ENCODE peak calls at places on chromosomes 6 and 20, in seven cellular contexts. Y is bronchial epithelial cell, D is AG04450, P is HFFc6, I is A549, N is neural progenitor cell, C is WTC11. V is an unnamed sample.

GRCh38 chr20:31617432-31618104 is 12.5 kb downstream of the ID1 start:
- DNase-seq in I (no peak), D (no peak), Y (no peak), P (no peak), N (no peak), C (no peak), V (no peak)

GRCh38 chr20:22984611-22985010 is 50.5 kb upstream of the SSTR4 start:
- DNase-seq in P (no peak), N (no peak), C (no peak), D (no peak), Y (no peak), I (no peak), V (no peak)

GRCh38 chr20:12941025-12941424 is 67.7 kb upstream of the SPTLC3 start:
- DNase-seq in N (no peak), P (no peak), I (no peak), Y (peak; percentile 89), C (no peak), D (no peak), V (no peak)

GRCh38 chr6:144647971-144648651 is 363.0 kb downstream of the UTRN start:
- DNase-seq in P (no peak), D (no peak), I (no peak), C (no peak), Y (no peak), N (no peak), V (no peak)

GRCh38 chr6:128368213-128369000 is 152.0 kb downstream of the PTPRK start:
- DNase-seq in N (no peak), D (no peak), I (no peak), Y (no peak), C (no peak), P (peak; percentile 55), V (no peak)

GRCh38 chr20:38369387-38369786 is 23.1 kb downstream of the LBP start:
- DNase-seq in N (peak; percentile 21), I (no peak), Y (peak; percentile 17), D (no peak), P (no peak), C (no peak), V (no peak)

GRCh38 chr6:68728124-68728523 is 93.0 kb downstream of the ADGRB3 start:
- DNase-seq in D (no peak), N (no peak), P (no peak), C (no peak), I (no peak), Y (peak; percentile 8), V (no peak)

GRCh38 chr6:43401730-43402129 is 25.6 kb upstream of the ABCC10 start:
- DNase-seq in I (no peak), P (no peak), D (no peak), N (no peak), Y (no peak), C (no peak), V (no peak)

GRCh38 chr6:39543950-39544349 is 181.3 kb downstream of the KIF6 start:
- DNase-seq in N (no peak), Y (no peak), C (no peak), P (no peak), D (no peak), I (no peak), V (no peak)

GRCh38 chr6:159929819-159930218 is 39.0 kb downstream of the MAS1 start:
- DNase-seq in D (no peak), C (no peak), I (no peak), N (no peak), Y (peak; percentile 8), P (no peak), V (no peak)

GRCh38 chr6:11172501-11173337 is 59.7 kb downstream of the NEDD9 start:
- DNase-seq in Y (peak; percentile 58), P (no peak), C (peak; percentile 84), D (no peak), N (peak; percentile 82), I (no peak), V (peak; percentile 57)

GRCh38 chr6:11971154-11971553 is 41.0 kb upstream of the HIVEP1 start:
- DNase-seq in P (peak; percentile 90), C (no peak), N (no peak), I (no peak), Y (no peak), D (peak; percentile 71), V (no peak)

GRCh38 chr6:144006731-144007454 is 1.2 kb downstream of the PLAGL1 start:
- DNase-seq in D (no peak), I (peak; percentile 11), N (peak; percentile 24), C (peak; percentile 13), P (peak; percentile 46), Y (peak; percentile 71), V (no peak)

GRCh38 chr20:63933646-63934045 is 22.6 kb downstream of the UCKL1 start:
- DNase-seq in P (no peak), Y (no peak), I (no peak), D (no peak), N (no peak), C (no peak), V (no peak)

GRCh38 chr20:63935447-63935846 is 20.8 kb downstream of the UCKL1 start:
- DNase-seq in I (no peak), D (no peak), N (no peak), P (no peak), C (no peak), Y (no peak), V (no peak)

GRCh38 chr20:63931735-63932134 is 24.5 kb downstream of the UCKL1 start:
- DNase-seq in P (no peak), Y (no peak), D (no peak), C (no peak), N (no peak), I (no peak), V (no peak)

GRCh38 chr20:63932606-63933160 is 23.5 kb downstream of the UCKL1 start:
- DNase-seq in P (no peak), C (no peak), I (no peak), D (no peak), Y (no peak), N (no peak), V (no peak)

GRCh38 chr20:63934271-63935068 is 21.7 kb downstream of the UCKL1 start:
- DNase-seq in I (no peak), N (peak; percentile 64), C (peak; percentile 70), Y (no peak), P (no peak), D (no peak), V (no peak)
- TF ChIP-seq CTCF in I (peak; percentile 3), N (peak; percentile 64), C (peak; percentile 38), Y (peak; percentile 42), P (peak; percentile 57), D (peak; percentile 41), V (peak; percentile 48)

GRCh38 chr6:101597711-101598110 is 204.2 kb downstream of the GRIK2 start:
- DNase-seq in P (peak; percentile 66), C (no peak), N (peak; percentile 11), D (peak; percentile 70), Y (peak; percentile 26), I (no peak), V (no peak)

DNA sequence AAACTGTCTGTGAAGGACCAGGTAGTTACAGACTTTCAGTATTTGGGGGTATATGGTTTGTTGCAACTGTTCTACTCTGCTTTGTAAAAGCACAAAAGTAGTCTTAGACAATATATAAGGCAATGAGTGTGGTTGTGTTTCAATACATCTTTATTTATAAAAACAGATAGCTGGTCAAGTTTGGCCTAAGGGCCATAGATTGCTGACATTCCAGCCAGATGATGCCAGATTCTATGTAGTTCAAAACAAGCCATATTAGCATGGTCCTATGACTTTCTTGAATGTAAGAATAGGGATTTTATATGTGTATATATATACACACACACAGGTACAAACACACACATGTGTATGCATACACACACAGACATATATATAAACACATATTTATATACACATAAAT is 201.8 kb downstream of the GRIK2 start:
- DNase-seq in Y (no peak), D (no peak), P (peak; percentile 23), I (no peak), C (no peak), N (no peak), V (no peak)
- TF ChIP-seq CTCF in Y (no peak), D (no peak), P (no peak), I (no peak), C (no peak), N (no peak), V (no peak)

GRCh38 chr20:25316506-25317190 is 68.8 kb downstream of the PYGB start:
- DNase-seq in C (peak; percentile 3), D (no peak), I (no peak), N (no peak), Y (no peak), P (no peak), V (no peak)

GRCh38 chr20:25313608-25314007 is 65.7 kb downstream of the PYGB start:
- DNase-seq in Y (no peak), D (no peak), I (no peak), C (no peak), N (no peak), P (no peak), V (no peak)

GRCh38 chr20:25315418-25316210 is 67.7 kb downstream of the PYGB start:
- DNase-seq in N (no peak), D (no peak), C (peak; percentile 6), P (peak; percentile 64), I (no peak), Y (no peak), V (no peak)

GRCh38 chr20:25317351-25318075 is 69.6 kb downstream of the PYGB start:
- DNase-seq in N (no peak), P (no peak), I (no peak), C (peak; percentile 5), D (no peak), Y (no peak), V (no peak)

DNA sequence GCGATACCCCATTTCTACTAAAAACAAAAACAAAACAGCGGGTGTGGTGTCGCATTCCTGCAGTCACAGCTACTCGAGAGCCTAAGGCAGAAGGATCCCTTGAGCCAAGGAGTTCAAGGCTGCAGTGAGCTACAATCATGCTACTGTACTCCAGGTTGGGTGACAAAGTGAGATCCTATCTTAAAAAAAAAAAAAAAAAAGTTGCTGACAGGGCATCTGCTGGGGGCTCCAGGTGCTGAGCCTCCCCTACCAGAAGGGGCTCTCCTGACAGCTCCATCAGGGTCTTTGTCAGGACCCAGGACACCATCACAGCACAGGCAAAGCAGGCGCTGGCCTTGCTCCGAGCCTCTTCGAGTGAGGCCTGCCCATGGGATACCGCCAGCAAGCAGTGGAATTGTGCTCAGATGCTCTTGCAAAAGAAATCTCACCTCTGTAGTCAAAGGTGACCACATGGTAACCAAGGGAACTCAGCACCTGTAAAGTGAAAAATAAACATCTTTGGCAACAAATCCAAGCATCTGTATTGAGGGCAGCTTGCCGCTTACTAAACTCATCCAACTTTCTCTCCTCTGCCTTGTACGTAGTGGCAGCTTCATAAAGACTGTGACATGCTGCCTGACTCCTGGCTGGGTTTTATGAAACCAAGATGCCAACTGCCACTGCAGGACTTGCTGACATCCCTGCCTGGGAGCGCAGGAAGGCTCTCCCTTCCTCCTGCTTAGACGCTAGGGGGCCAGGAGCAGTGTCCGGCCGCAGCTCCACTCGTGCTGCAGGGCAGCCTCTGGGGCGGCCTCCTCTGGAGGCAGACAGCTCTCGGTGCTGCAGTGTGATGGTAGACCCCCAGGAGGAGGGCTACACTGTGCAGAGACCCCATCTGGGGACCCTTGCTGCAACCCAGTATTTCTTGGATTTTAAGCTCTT is 66.9 kb downstream of the PYGB start:
- DNase-seq in P (no peak), I (no peak), D (no peak), N (peak; percentile 22), C (peak; percentile 25), Y (no peak), V (no peak)
- TF ChIP-seq CTCF in P (no peak), I (peak; percentile 41), D (no peak), N (peak; percentile 17), C (no peak), Y (no peak), V (no peak)

DNA sequence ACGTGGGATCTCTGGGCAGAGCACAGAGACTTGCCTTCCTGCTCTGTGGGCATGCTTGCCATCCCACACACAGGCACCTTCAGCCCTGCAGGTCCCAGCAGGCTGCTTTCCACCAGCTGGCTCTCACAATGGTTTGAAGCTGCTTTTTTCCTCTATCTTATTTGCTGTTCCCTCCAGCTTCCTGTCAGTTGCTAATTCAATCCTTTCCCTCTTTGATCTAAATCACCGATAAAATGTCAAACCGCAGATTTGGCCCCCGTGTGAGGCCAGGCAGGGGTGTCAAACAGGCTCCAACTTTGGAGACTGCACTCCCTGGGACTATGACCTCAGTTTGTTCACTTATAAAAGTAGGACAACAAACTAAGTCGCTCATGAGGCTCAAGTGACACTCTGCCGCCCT is 40.6 kb upstream of the PCMTD2 start:
- DNase-seq in Y (peak; percentile 27), P (no peak), I (no peak), D (no peak), C (no peak), N (no peak), V (no peak)
- TF ChIP-seq CTCF in Y (no peak), P (no peak), I (no peak), D (no peak), C (no peak), N (no peak), V (no peak)